ENCODE peak calls at places on chromosome 12, in five cellular contexts. A is lower lobe of right lung, W is A549, K is HCT116, X is thoracic aorta. I is an unnamed sample.

GRCh38 chr12:104535383-104535782 is 78.6 kb downstream of the CHST11 start:
- DNase-seq in X (no peak), K (no peak), A (no peak), W (no peak), I (no peak)

GRCh38 chr12:72453079-72453478 is 180.9 kb downstream of the TRHDE start:
- DNase-seq in X (no peak), W (no peak), K (no peak), A (no peak), I (no peak)

GRCh38 chr12:17511369-17511768 is 578.6 kb downstream of the RERGL start:
- DNase-seq in A (no peak), W (peak), X (no peak), K (no peak), I (peak)

GRCh38 chr12:34384693-34385092 is 362.4 kb downstream of the ALG10 start:
- DNase-seq in W (no peak), A (no peak), K (no peak), X (no peak), I (no peak)

GRCh38 chr12:121404734-121405133 is 4.8 kb downstream of the RNF34 start:
- DNase-seq in K (no peak), W (no peak), A (no peak), X (no peak), I (peak)

GRCh38 chr12:27332407-27333310 is at the start of gene BMAL2:
- DNase-seq in W (peak), K (no peak), A (peak), X (no peak), I (peak)

GRCh38 chr12:19847294-19848059 is 408.2 kb downstream of the AEBP2 start:
- DNase-seq in X (no peak), A (no peak), W (no peak), K (no peak), I (no peak)

GRCh38 chr12:24954261-24954660 is 5.4 kb upstream of the BCAT1 start:
- DNase-seq in X (no peak), K (no peak), A (no peak), W (no peak), I (no peak)

GRCh38 chr12:44247588-44247987 is 411.7 kb downstream of the TMEM117 start:
- DNase-seq in A (no peak), K (no peak), W (no peak), X (no peak), I (peak)

GRCh38 chr12:124411291-124411878 is 116.5 kb downstream of the RFLNA start:
- DNase-seq in A (no peak), K (no peak), X (no peak), W (no peak), I (no peak)

GRCh38 chr12:1590083-1590979 is 4.0 kb downstream of the FBXL14 start:
- DNase-seq in K (no peak), W (no peak), X (no peak), A (no peak), I (no peak)
- H3K4me3 ChIP-seq in K (no peak), W (no peak), X (peak), A (peak), I (peak)

GRCh38 chr12:108750471-108751402 is 19.4 kb upstream of the CORO1C start:
- DNase-seq in X (no peak), A (no peak), W (no peak), K (no peak), I (peak)
- H3K27ac ChIP-seq in X (no peak), A (no peak), W (no peak), K (no peak), I (peak)

DNA sequence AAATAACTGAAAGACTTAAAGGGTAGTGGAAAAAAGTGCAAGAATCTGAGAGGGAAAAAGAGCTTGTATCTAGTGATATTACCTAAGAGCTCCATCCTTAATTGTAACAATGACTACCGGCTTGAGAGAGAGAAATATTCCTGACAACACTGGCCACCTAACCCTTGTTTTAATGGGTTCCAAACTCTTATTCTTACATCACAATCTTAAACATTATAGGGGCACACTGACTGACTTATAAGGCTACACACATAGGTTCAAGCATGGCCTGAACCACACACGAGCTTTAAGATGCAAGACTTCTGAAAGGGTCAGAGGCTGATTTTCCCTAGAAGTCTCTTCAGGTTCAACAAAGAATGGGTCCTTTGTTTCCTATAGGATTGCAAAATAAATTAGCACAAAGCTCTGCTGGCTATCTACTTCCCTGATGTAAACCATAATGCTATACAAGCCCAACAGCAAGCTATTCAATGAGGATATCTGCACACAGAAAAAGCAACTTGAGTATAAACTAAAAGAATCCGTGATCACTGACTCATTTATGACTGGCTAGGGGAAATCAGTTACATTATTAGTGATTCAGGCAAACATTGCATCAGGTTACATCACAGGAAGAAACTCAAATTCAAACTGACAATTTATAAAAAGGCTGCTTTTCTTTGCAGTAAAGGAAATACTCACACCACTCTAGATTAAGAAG is 8.6 kb downstream of the BTG1 start:
- DNase-seq in K (peak), A (no peak), W (peak), X (no peak), I (peak)
- H3K4me3 ChIP-seq in K (no peak), A (peak), W (peak), X (peak), I (no peak)

DNA sequence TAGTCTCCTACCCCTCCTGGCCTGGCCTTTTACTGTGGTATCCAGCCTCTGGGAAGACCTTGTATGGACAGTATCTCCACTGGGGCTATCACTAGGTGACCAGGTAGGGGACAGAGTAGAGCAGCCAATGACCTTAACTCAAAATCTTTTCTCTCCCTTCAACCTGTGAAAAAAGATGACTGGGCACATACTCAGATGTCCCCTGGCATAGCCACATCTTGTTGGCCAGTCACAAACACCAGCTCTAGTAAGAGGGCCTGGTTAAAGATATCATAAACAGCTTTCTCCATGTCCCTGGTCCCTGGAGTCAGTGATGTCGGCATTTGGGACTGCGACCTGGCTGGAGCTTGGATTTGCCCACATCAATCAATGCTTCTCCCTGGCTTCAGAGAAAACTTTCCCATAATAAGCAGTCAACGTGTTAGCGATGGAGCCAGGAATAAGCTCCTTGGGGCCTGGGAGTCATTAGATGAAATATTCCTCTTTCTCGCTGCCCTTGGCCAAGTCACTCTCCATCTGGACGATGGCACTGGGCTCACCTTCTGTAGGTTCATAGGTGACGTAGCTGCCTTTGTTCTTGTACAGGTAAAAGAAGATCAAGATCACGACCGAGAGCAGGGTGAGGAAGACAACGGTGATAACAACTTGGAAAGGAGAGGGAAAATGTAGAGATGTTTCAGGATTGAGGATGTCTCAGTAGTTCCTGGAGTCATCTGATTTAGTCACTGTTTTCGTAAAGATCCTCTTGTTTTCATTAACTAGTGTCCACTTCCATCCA is 7.0 kb downstream of the DAZAP2 start:
- DNase-seq in A (no peak), X (no peak), W (no peak), K (no peak), I (no peak)
- H3K27ac ChIP-seq in A (peak), X (peak), W (no peak), K (no peak), I (peak)

DNA sequence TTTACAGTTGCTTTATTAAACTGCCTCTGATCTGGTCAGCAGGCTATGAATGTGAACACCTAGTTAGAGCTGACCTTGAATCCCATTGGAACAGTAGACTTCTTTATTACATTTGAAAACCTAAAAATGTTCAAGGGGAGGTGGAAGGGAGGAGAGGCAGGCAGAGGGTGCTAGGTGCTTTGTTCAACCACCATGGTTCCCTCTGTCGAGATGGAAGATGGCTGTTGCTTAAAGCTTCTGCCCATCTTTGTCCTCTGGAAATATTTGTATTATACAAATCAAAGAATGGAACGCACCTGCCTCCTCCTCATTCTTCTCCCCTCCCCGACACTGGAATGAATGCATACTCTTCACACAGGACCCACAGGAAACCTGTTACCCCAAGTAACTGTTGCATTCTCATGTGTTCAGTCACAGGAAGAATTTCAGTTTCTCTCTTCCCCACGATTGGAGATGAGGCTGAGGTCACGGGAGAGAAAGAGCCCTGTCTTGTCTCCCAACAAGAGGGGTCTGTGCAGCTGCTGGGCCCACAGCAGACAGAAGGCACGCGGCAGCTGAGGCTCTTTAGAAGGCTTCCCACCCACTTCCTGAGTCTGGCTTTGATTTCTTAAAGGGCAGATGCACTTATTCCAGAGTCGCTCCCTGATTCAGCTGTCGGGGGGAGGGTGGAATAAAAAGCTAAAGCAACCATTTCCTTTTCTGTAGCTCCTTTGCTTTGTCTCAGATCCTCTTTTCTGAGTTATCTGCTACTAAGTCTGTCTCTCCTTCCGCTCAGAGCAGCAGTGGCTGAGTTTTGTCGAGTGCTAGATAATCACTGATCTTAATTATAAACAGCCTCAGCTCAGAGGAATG is 217.9 kb upstream of the BTG1 start:
- DNase-seq in A (peak), K (no peak), X (no peak), W (no peak), I (peak)
- H3K4me3 ChIP-seq in A (peak), K (no peak), X (peak), W (no peak), I (no peak)

I was measured in A673.